ENCODE peak calls at places on chromosomes 13 and 19, in six cellular contexts. One of them, this sample, is unnamed.

GRCh38 chr19:28313633-28314032 is 899.3 kb downstream of the UQCRFS1 start:
- DNase-seq in progenitor cell of endocrine pancreas: no peak
- DNase-seq in stimulated activated naive CD8-positive, alpha-beta T cell treated with anti-CD3 and anti-CD28 coated beads, Interleukin-15, amount 100 ng/mL, for 72 hours: no peak
- DNase-seq in HS-5: no peak
- DNase-seq in GM12878: no peak
- DNase-seq in activated naive CD4-positive, alpha-beta T cell: no peak
- DNase-seq in this sample: no peak

GRCh38 chr13:83765796-83766195 is 116.5 kb downstream of the SLITRK1 start:
- DNase-seq in progenitor cell of endocrine pancreas: no peak
- DNase-seq in stimulated activated naive CD8-positive, alpha-beta T cell treated with anti-CD3 and anti-CD28 coated beads, Interleukin-15, amount 100 ng/mL, for 72 hours: no peak
- DNase-seq in HS-5: no peak
- DNase-seq in GM12878: no peak
- DNase-seq in activated naive CD4-positive, alpha-beta T cell: no peak
- DNase-seq in this sample: no peak

GRCh38 chr13:99911069-99911964 is 60.2 kb downstream of the ZIC5 start:
- DNase-seq in progenitor cell of endocrine pancreas: no peak
- DNase-seq in stimulated activated naive CD8-positive, alpha-beta T cell treated with anti-CD3 and anti-CD28 coated beads, Interleukin-15, amount 100 ng/mL, for 72 hours: no peak
- DNase-seq in HS-5: no peak
- DNase-seq in GM12878: no peak
- DNase-seq in activated naive CD4-positive, alpha-beta T cell: no peak
- DNase-seq in this sample: no peak

GRCh38 chr13:78497702-78498319 is 105.5 kb downstream of the POU4F1 start:
- DNase-seq in progenitor cell of endocrine pancreas: no peak
- DNase-seq in stimulated activated naive CD8-positive, alpha-beta T cell treated with anti-CD3 and anti-CD28 coated beads, Interleukin-15, amount 100 ng/mL, for 72 hours: no peak
- DNase-seq in HS-5: no peak
- DNase-seq in GM12878: no peak
- DNase-seq in activated naive CD4-positive, alpha-beta T cell: no peak
- DNase-seq in this sample: no peak

GRCh38 chr13:80276371-80277289 is 64.3 kb downstream of the SPRY2 start:
- DNase-seq in progenitor cell of endocrine pancreas: no peak
- DNase-seq in stimulated activated naive CD8-positive, alpha-beta T cell treated with anti-CD3 and anti-CD28 coated beads, Interleukin-15, amount 100 ng/mL, for 72 hours: no peak
- DNase-seq in HS-5: no peak
- DNase-seq in GM12878: no peak
- DNase-seq in activated naive CD4-positive, alpha-beta T cell: no peak
- DNase-seq in this sample: peak

GRCh38 chr19:45186509-45187334 is 8.1 kb downstream of the BLOC1S3 start:
- DNase-seq in progenitor cell of endocrine pancreas: no peak
- DNase-seq in stimulated activated naive CD8-positive, alpha-beta T cell treated with anti-CD3 and anti-CD28 coated beads, Interleukin-15, amount 100 ng/mL, for 72 hours: no peak
- DNase-seq in HS-5: no peak
- DNase-seq in GM12878: no peak
- DNase-seq in activated naive CD4-positive, alpha-beta T cell: no peak
- DNase-seq in this sample: peak

GRCh38 chr19:56245062-56245740 is 27.3 kb upstream of the EDDM13 start:
- DNase-seq in progenitor cell of endocrine pancreas: no peak
- DNase-seq in stimulated activated naive CD8-positive, alpha-beta T cell treated with anti-CD3 and anti-CD28 coated beads, Interleukin-15, amount 100 ng/mL, for 72 hours: no peak
- DNase-seq in HS-5: peak
- DNase-seq in GM12878: no peak
- DNase-seq in activated naive CD4-positive, alpha-beta T cell: no peak
- DNase-seq in this sample: peak

GRCh38 chr13:98822238-98822606 is 69.8 kb upstream of the SLC15A1 start:
- DNase-seq in progenitor cell of endocrine pancreas: no peak
- DNase-seq in stimulated activated naive CD8-positive, alpha-beta T cell treated with anti-CD3 and anti-CD28 coated beads, Interleukin-15, amount 100 ng/mL, for 72 hours: no peak
- DNase-seq in HS-5: no peak
- DNase-seq in GM12878: no peak
- DNase-seq in activated naive CD4-positive, alpha-beta T cell: no peak
- DNase-seq in this sample: no peak

GRCh38 chr19:19447536-19448237 is 42.2 kb downstream of the GATAD2A start:
- DNase-seq in progenitor cell of endocrine pancreas: no peak
- DNase-seq in stimulated activated naive CD8-positive, alpha-beta T cell treated with anti-CD3 and anti-CD28 coated beads, Interleukin-15, amount 100 ng/mL, for 72 hours: no peak
- DNase-seq in HS-5: no peak
- DNase-seq in GM12878: no peak
- DNase-seq in activated naive CD4-positive, alpha-beta T cell: peak
- DNase-seq in this sample: no peak

This sample was measured in M059J.